ENCODE peak calls at places on chromosome 19, in six cellular contexts. One of them, this sample, is unnamed. For H3K27me3, the result is how much of the 10 kb centered on the place peaks cover.

GRCh38 chr19:38464421-38465082 is 31.1 kb downstream of the RYR1 start:
- DNase-seq in breast epithelium: no peak
- DNase-seq in lung: no peak
- DNase-seq in kidney epithelial cell: no peak
- DNase-seq in CD8-positive, alpha-beta T cell: no peak
- DNase-seq in CD4-positive, alpha-beta T cell: no peak
- DNase-seq in this sample: no peak

GRCh38 chr19:15989889-15990288 is 41.1 kb downstream of the OR10H4 start:
- DNase-seq in breast epithelium: no peak
- DNase-seq in lung: no peak
- DNase-seq in kidney epithelial cell: no peak
- DNase-seq in CD8-positive, alpha-beta T cell: no peak
- DNase-seq in CD4-positive, alpha-beta T cell: no peak
- DNase-seq in this sample: no peak

GRCh38 chr19:22606212-22606553 is 27.9 kb upstream of the ZNF492 start:
- DNase-seq in breast epithelium: no peak
- DNase-seq in lung: peak
- DNase-seq in kidney epithelial cell: no peak
- DNase-seq in CD8-positive, alpha-beta T cell: no peak
- DNase-seq in CD4-positive, alpha-beta T cell: no peak
- DNase-seq in this sample: no peak

GRCh38 chr19:45391346-45391745 is 13.5 kb downstream of the PPP1R13L start:
- DNase-seq in breast epithelium: no peak
- DNase-seq in lung: no peak
- DNase-seq in kidney epithelial cell: no peak
- DNase-seq in CD8-positive, alpha-beta T cell: no peak
- DNase-seq in CD4-positive, alpha-beta T cell: no peak
- DNase-seq in this sample: no peak

GRCh38 chr19:55308281-55308680 is 16.9 kb downstream of the TMEM150B start:
- DNase-seq in breast epithelium: no peak
- DNase-seq in lung: no peak
- DNase-seq in kidney epithelial cell: no peak
- DNase-seq in CD8-positive, alpha-beta T cell: no peak
- DNase-seq in CD4-positive, alpha-beta T cell: no peak
- DNase-seq in this sample: no peak

GRCh38 chr19:4523306-4524110 is 5.2 kb upstream of the PLIN4 start:
- DNase-seq in breast epithelium: no peak
- DNase-seq in lung: peak
- DNase-seq in kidney epithelial cell: no peak
- DNase-seq in CD8-positive, alpha-beta T cell: peak
- DNase-seq in CD4-positive, alpha-beta T cell: no peak
- DNase-seq in this sample: no peak

GRCh38 chr19:51365211-51366049 is 758 bp downstream of the ETFB start:
- DNase-seq in breast epithelium: no peak
- DNase-seq in lung: no peak
- DNase-seq in kidney epithelial cell: no peak
- DNase-seq in CD8-positive, alpha-beta T cell: no peak
- DNase-seq in CD4-positive, alpha-beta T cell: no peak
- DNase-seq in this sample: peak

GRCh38 chr19:19105365-19106060 is 32.8 kb downstream of the TMEM161A start:
- DNase-seq in breast epithelium: no peak
- DNase-seq in lung: no peak
- DNase-seq in kidney epithelial cell: no peak
- DNase-seq in CD8-positive, alpha-beta T cell: no peak
- DNase-seq in CD4-positive, alpha-beta T cell: no peak
- DNase-seq in this sample: peak

DNA sequence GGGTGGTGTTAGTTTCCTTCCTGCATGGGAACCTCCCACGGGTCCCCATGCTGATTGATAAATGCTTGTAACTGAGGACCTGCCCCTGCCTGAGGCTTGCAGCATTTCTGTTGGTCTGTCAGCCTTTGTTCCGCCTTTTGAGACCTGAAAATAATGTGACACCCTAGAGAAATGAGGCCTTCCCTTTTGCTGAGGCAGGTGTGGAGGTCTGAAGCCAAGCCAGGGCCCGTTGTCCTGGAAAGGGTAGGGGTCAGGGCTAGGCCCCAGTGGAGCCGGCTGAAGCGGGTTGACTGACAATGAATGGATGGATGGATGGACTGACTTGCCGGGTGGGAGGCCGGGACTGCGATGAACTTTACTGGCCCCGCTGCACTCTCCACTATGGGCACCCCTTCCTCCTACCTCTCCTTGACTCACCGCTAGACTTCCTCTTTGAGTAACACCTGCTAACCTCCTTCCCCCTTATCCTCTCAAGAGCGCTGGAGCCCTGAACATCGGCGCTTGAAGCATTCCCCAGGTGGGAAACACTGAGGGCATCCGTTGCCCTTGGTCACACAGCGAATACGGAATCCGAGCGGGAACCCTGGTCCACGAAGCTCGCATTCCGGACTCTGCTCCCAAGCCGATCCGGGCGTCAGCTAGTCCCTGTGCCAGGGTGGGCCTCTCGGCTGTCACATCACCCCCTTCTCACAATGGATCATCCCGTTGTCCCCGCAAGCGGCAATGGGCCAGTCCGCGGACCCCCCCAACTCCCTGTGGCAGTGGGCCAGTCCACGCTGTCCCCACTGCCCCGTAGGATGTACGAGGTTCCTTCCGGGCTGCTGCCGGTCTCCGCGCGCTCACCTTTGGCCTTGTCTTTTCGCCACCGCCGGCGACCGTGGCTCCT is 4.4 kb downstream of the LIPE start:
- DNase-seq in breast epithelium: no peak
- DNase-seq in lung: no peak
- DNase-seq in kidney epithelial cell: no peak
- DNase-seq in CD8-positive, alpha-beta T cell: peak
- DNase-seq in CD4-positive, alpha-beta T cell: peak
- DNase-seq in this sample: peak
- H3K27me3 ChIP-seq in breast epithelium: under half
- H3K27me3 ChIP-seq in lung: under half
- H3K27me3 ChIP-seq in kidney epithelial cell: under half
- H3K27me3 ChIP-seq in CD8-positive, alpha-beta T cell: under half
- H3K27me3 ChIP-seq in CD4-positive, alpha-beta T cell: under half
- H3K27me3 ChIP-seq in this sample: under half

GRCh38 chr19:47437500-47437899 is 18.2 kb upstream of the MEIS3 start:
- DNase-seq in breast epithelium: no peak
- DNase-seq in lung: no peak
- DNase-seq in kidney epithelial cell: no peak
- DNase-seq in CD8-positive, alpha-beta T cell: no peak
- DNase-seq in CD4-positive, alpha-beta T cell: no peak
- DNase-seq in this sample: no peak

GRCh38 chr19:47435196-47435595 is 15.9 kb upstream of the MEIS3 start:
- DNase-seq in breast epithelium: no peak
- DNase-seq in lung: no peak
- DNase-seq in kidney epithelial cell: no peak
- DNase-seq in CD8-positive, alpha-beta T cell: no peak
- DNase-seq in CD4-positive, alpha-beta T cell: no peak
- DNase-seq in this sample: no peak

GRCh38 chr19:47435883-47436417 is 16.6 kb upstream of the MEIS3 start:
- DNase-seq in breast epithelium: no peak
- DNase-seq in lung: no peak
- DNase-seq in kidney epithelial cell: no peak
- DNase-seq in CD8-positive, alpha-beta T cell: no peak
- DNase-seq in CD4-positive, alpha-beta T cell: no peak
- DNase-seq in this sample: no peak

GRCh38 chr19:47438793-47439220 is 19.5 kb upstream of the MEIS3 start:
- DNase-seq in breast epithelium: no peak
- DNase-seq in lung: no peak
- DNase-seq in kidney epithelial cell: no peak
- DNase-seq in CD8-positive, alpha-beta T cell: no peak
- DNase-seq in CD4-positive, alpha-beta T cell: no peak
- DNase-seq in this sample: no peak

GRCh38 chr19:47436712-47437401 is 17.5 kb upstream of the MEIS3 start:
- DNase-seq in breast epithelium: peak
- DNase-seq in lung: peak
- DNase-seq in kidney epithelial cell: no peak
- DNase-seq in CD8-positive, alpha-beta T cell: peak
- DNase-seq in CD4-positive, alpha-beta T cell: peak
- DNase-seq in this sample: no peak
- H3K27me3 ChIP-seq in breast epithelium: under half
- H3K27me3 ChIP-seq in lung: under half
- H3K27me3 ChIP-seq in kidney epithelial cell: under half
- H3K27me3 ChIP-seq in CD8-positive, alpha-beta T cell: under half
- H3K27me3 ChIP-seq in CD4-positive, alpha-beta T cell: under half
- H3K27me3 ChIP-seq in this sample: under half

GRCh38 chr19:41928754-41929535 is 696 bp upstream of the ERFL start:
- DNase-seq in breast epithelium: no peak
- DNase-seq in lung: no peak
- DNase-seq in kidney epithelial cell: no peak
- DNase-seq in CD8-positive, alpha-beta T cell: no peak
- DNase-seq in CD4-positive, alpha-beta T cell: no peak
- DNase-seq in this sample: no peak
- H3K27me3 ChIP-seq in breast epithelium: under half
- H3K27me3 ChIP-seq in lung: under half
- H3K27me3 ChIP-seq in kidney epithelial cell: half or more
- H3K27me3 ChIP-seq in CD8-positive, alpha-beta T cell: under half
- H3K27me3 ChIP-seq in CD4-positive, alpha-beta T cell: under half
- H3K27me3 ChIP-seq in this sample: half or more

GRCh38 chr19:29381353-29382203 is 144.2 kb upstream of the VSTM2B start:
- DNase-seq in breast epithelium: peak
- DNase-seq in lung: no peak
- DNase-seq in kidney epithelial cell: no peak
- DNase-seq in CD8-positive, alpha-beta T cell: no peak
- DNase-seq in CD4-positive, alpha-beta T cell: no peak
- DNase-seq in this sample: no peak
- H3K27me3 ChIP-seq in breast epithelium: under half
- H3K27me3 ChIP-seq in lung: under half
- H3K27me3 ChIP-seq in kidney epithelial cell: under half
- H3K27me3 ChIP-seq in CD8-positive, alpha-beta T cell: under half
- H3K27me3 ChIP-seq in CD4-positive, alpha-beta T cell: under half
- H3K27me3 ChIP-seq in this sample: under half

DNA sequence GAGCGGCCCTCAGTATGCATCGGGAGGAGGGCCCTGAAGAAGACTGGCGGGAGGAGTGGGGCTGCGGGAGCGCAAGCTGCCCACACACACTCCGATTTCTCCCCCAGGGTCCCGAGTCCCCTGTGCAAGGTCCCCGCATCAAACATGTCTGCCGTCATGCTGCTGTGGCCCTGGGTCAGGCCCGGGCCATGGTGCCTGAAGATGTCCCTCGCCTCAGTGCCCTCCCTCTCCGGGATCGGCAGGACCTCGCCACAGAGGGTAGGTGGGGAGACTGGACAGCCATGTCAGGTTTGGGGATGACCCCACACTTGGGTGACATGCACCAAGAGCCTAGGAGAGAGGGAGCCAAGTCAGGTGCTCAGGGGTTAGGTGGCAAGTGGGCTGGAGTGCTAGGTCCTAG is 4.7 kb downstream of the KMT2B start:
- DNase-seq in breast epithelium: no peak
- DNase-seq in lung: no peak
- DNase-seq in kidney epithelial cell: no peak
- DNase-seq in CD8-positive, alpha-beta T cell: no peak
- DNase-seq in CD4-positive, alpha-beta T cell: no peak
- DNase-seq in this sample: no peak
- H3K27me3 ChIP-seq in breast epithelium: under half
- H3K27me3 ChIP-seq in lung: under half
- H3K27me3 ChIP-seq in kidney epithelial cell: under half
- H3K27me3 ChIP-seq in CD8-positive, alpha-beta T cell: under half
- H3K27me3 ChIP-seq in CD4-positive, alpha-beta T cell: under half
- H3K27me3 ChIP-seq in this sample: under half

DNA sequence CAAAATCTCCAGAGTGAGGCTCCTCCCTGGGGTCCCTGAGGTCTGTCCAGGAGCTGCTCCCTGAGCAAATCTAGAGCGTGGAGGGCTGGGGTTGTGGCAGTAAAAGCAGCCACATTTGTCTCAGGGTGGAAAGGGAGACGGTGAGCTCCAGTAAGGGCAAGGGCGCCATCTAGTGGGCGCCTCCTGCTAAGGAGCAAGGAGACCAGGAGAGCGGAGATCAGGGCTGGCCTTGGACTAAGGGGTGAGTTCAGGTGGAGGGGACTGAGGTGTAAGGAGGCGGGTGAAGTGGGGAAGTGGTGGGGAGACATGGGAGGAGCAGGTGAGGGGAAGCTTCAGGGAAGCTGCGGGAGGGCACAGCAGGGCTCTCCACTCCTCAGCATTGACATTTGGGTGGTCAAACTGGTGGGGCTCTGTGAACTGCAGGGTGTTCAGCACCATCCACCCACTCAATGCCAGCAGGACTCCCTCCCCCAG is 5.3 kb upstream of the CEACAM21 start:
- DNase-seq in breast epithelium: peak
- DNase-seq in lung: peak
- DNase-seq in kidney epithelial cell: peak
- DNase-seq in CD8-positive, alpha-beta T cell: peak
- DNase-seq in CD4-positive, alpha-beta T cell: peak
- DNase-seq in this sample: no peak
- H3K27me3 ChIP-seq in breast epithelium: under half
- H3K27me3 ChIP-seq in lung: under half
- H3K27me3 ChIP-seq in kidney epithelial cell: under half
- H3K27me3 ChIP-seq in CD8-positive, alpha-beta T cell: under half
- H3K27me3 ChIP-seq in CD4-positive, alpha-beta T cell: under half
- H3K27me3 ChIP-seq in this sample: under half

GRCh38 chr19:2719232-2719735 is 1.9 kb downstream of the DIRAS1 start:
- DNase-seq in breast epithelium: no peak
- DNase-seq in lung: no peak
- DNase-seq in kidney epithelial cell: no peak
- DNase-seq in CD8-positive, alpha-beta T cell: no peak
- DNase-seq in CD4-positive, alpha-beta T cell: no peak
- DNase-seq in this sample: no peak
- H3K27me3 ChIP-seq in breast epithelium: under half
- H3K27me3 ChIP-seq in lung: under half
- H3K27me3 ChIP-seq in kidney epithelial cell: under half
- H3K27me3 ChIP-seq in CD8-positive, alpha-beta T cell: under half
- H3K27me3 ChIP-seq in CD4-positive, alpha-beta T cell: under half
- H3K27me3 ChIP-seq in this sample: under half

GRCh38 chr19:10020851-10021250 is 7.6 kb downstream of the RDH8 start:
- DNase-seq in breast epithelium: no peak
- DNase-seq in lung: no peak
- DNase-seq in kidney epithelial cell: no peak
- DNase-seq in CD8-positive, alpha-beta T cell: no peak
- DNase-seq in CD4-positive, alpha-beta T cell: no peak
- DNase-seq in this sample: no peak
- H3K27me3 ChIP-seq in breast epithelium: under half
- H3K27me3 ChIP-seq in lung: under half
- H3K27me3 ChIP-seq in kidney epithelial cell: under half
- H3K27me3 ChIP-seq in CD8-positive, alpha-beta T cell: under half
- H3K27me3 ChIP-seq in CD4-positive, alpha-beta T cell: under half
- H3K27me3 ChIP-seq in this sample: under half

DNA sequence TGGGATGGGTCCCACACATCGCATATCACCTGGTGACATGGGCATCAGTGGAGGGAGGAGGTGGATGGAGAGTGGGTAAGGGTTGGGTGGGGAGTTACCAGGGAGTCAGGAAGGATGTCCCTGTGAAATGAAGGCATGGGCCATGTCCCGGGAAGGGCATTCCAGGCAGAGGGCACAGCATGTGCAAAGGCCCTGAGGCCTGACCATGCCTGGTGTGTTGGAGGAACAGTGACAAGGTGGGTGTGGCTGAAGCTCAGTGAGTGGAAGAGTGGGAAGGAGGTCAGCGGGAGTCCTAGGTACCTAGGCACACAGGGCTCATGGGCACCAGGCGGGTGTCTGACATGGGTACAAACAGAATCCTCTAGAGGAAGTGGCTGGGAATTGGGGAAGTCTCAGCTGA is 11.0 kb upstream of the COLGALT1 start:
- DNase-seq in breast epithelium: no peak
- DNase-seq in lung: no peak
- DNase-seq in kidney epithelial cell: no peak
- DNase-seq in CD8-positive, alpha-beta T cell: no peak
- DNase-seq in CD4-positive, alpha-beta T cell: no peak
- DNase-seq in this sample: no peak
- H3K27me3 ChIP-seq in breast epithelium: under half
- H3K27me3 ChIP-seq in lung: under half
- H3K27me3 ChIP-seq in kidney epithelial cell: under half
- H3K27me3 ChIP-seq in CD8-positive, alpha-beta T cell: under half
- H3K27me3 ChIP-seq in CD4-positive, alpha-beta T cell: under half
- H3K27me3 ChIP-seq in this sample: under half

GRCh38 chr19:53880716-53881481 is 1.1 kb upstream of the PRKCG start:
- DNase-seq in breast epithelium: no peak
- DNase-seq in lung: no peak
- DNase-seq in kidney epithelial cell: no peak
- DNase-seq in CD8-positive, alpha-beta T cell: no peak
- DNase-seq in CD4-positive, alpha-beta T cell: no peak
- DNase-seq in this sample: no peak
- H3K27me3 ChIP-seq in breast epithelium: under half
- H3K27me3 ChIP-seq in lung: under half
- H3K27me3 ChIP-seq in kidney epithelial cell: under half
- H3K27me3 ChIP-seq in CD8-positive, alpha-beta T cell: under half
- H3K27me3 ChIP-seq in CD4-positive, alpha-beta T cell: half or more
- H3K27me3 ChIP-seq in this sample: under half

This sample was measured in foreskin keratinocyte.